ENCODE peak calls at places on chromosomes 12 and 14, in four cellular contexts. Z, B, P and X are unnamed samples.

GRCh38 chr14:75274899-75275569 is 3.6 kb upstream of the FOS start:
- DNase-seq in Z (peak; percentile 40), P (no peak), B (no peak), X (no peak)

GRCh38 chr12:47812797-47813490 is 6.8 kb downstream of the HDAC7 start:
- DNase-seq in Z (peak; percentile 73), P (peak; percentile 86), B (peak; percentile 36), X (peak; percentile 58)

GRCh38 chr14:90837355-90837754 is 21.1 kb upstream of the TTC7B start:
- DNase-seq in B (no peak), Z (no peak), P (no peak), X (no peak)

GRCh38 chr12:49825971-49826421 is 2.2 kb downstream of the NCKAP5L start:
- DNase-seq in B (no peak), P (no peak), Z (no peak), X (no peak)

GRCh38 chr14:100803694-100804075 is 22.2 kb upstream of the MEG3 start:
- DNase-seq in Z (no peak), P (no peak), B (no peak), X (no peak)

GRCh38 chr14:84401631-84402030 is 1128.3 kb upstream of the FLRT2 start:
- DNase-seq in P (no peak), Z (no peak), B (no peak), X (no peak)

GRCh38 chr14:42715316-42715715 is 1108.6 kb downstream of the LRFN5 start:
- DNase-seq in P (no peak), B (no peak), Z (no peak), X (no peak)

GRCh38 chr12:108629824-108630476 is 3.7 kb downstream of the SELPLG start:
- DNase-seq in Z (no peak), P (peak; percentile 83), B (peak; percentile 21), X (peak; percentile 36)

GRCh38 chr12:52428121-52428520 is 6.0 kb downstream of the KRT75 start:
- DNase-seq in Z (no peak), B (no peak), P (no peak), X (no peak)

GRCh38 chr12:76329163-76329562 is 19.1 kb downstream of the BBS10 start:
- DNase-seq in B (no peak), P (no peak), Z (no peak), X (no peak)

GRCh38 chr12:21547437-21547836 is 21.3 kb downstream of the SPX start:
- DNase-seq in Z (no peak), B (no peak), P (no peak), X (no peak)

GRCh38 chr12:71536939-71537622 is 97.5 kb downstream of the LGR5 start:
- DNase-seq in Z (no peak), B (peak; percentile 96), P (no peak), X (no peak)

GRCh38 chr14:95526483-95527391 is 8.1 kb upstream of the GLRX5 start:
- DNase-seq in Z (no peak), P (no peak), B (peak; percentile 46), X (no peak)

GRCh38 chr14:98957211-98958047 is 314.6 kb downstream of the BCL11B start:
- DNase-seq in Z (no peak), P (no peak), B (no peak), X (no peak)

GRCh38 chr14:21868442-21869046 is 194.9 kb upstream of the OR4E1 start:
- DNase-seq in Z (no peak), B (peak; percentile 68), P (peak; percentile 12), X (peak; percentile 68)

GRCh38 chr12:20624718-20625117 is 70.4 kb upstream of the SLCO1C1 start:
- DNase-seq in Z (no peak), P (no peak), B (peak; percentile 56), X (peak; percentile 35)

GRCh38 chr12:90543841-90544240 is 411.1 kb downstream of the CCER1 start:
- DNase-seq in B (no peak), P (no peak), Z (no peak), X (no peak)

GRCh38 chr12:53200458-53201169 is 6.4 kb downstream of the ITGB7 start:
- DNase-seq in B (no peak), Z (peak; percentile 79), P (no peak), X (no peak)

GRCh38 chr14:69152181-69152943 is 557 bp downstream of the DCAF5 start:
- DNase-seq in B (peak; percentile 20), Z (no peak), P (peak; percentile 56), X (peak; percentile 39)

GRCh38 chr14:42872775-42873174 is 1266.1 kb downstream of the LRFN5 start:
- DNase-seq in Z (no peak), P (no peak), B (no peak), X (no peak)

GRCh38 chr14:55053500-55053899 is 2.1 kb downstream of the MAPK1IP1L start:
- DNase-seq in P (no peak), Z (no peak), B (no peak), X (no peak)

GRCh38 chr12:29103539-29103974 is 45.5 kb upstream of the FAR2 start:
- DNase-seq in P (no peak), Z (peak; percentile 75), B (no peak), X (no peak)

GRCh38 chr14:77339407-77339806 is 18.6 kb downstream of the GSTZ1 start:
- DNase-seq in Z (no peak), B (no peak), P (no peak), X (no peak)

GRCh38 chr14:68685419-68686211 is 107.3 kb downstream of the ZFP36L1 start:
- DNase-seq in Z (peak; percentile 89), P (no peak), B (peak; percentile 60), X (no peak)

GRCh38 chr14:20631023-20631820 is 10.3 kb downstream of the OR6S1 start:
- DNase-seq in Z (no peak), P (peak; percentile 36), B (peak; percentile 79), X (peak; percentile 18)
- TF ChIP-seq FOXK2 in Z (no peak), P (no peak), B (no peak), X (no peak)

DNA sequence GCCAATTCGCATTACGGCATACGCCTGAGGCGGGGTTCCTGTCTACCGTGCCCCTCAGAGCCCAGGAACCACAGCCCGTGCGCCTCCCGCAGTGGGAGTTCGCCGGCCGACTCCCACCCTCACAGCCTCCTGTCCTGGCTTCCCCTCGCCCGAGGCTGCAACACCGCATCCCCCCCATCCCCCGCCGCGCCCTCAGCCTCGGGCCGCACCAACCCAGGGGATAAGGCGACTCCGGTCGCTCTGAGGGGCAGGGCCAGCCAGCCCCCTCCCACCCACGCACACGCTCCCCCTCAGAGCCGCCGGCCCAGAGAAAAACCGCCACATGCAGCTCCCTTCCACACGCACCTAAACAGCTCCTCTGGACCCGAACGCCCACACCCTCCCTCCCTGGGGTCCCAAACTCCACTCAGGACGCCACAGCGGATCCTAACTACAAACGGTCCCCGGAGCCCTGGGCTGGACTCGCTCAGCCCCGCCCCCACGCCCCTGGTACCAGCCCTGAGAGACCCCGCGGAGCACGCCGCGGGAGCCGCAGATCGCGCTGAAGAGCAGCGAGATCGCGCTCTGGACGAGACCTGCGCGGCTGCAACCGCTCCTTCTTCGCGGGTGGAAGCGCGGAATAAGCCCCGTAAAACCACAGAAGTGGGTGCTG is at the start of gene C14orf39:
- DNase-seq in B (no peak), P (peak; percentile 82), Z (no peak), X (no peak)
- TF ChIP-seq FOXM1 in B (no peak), P (no peak), Z (no peak), X (no peak)

DNA sequence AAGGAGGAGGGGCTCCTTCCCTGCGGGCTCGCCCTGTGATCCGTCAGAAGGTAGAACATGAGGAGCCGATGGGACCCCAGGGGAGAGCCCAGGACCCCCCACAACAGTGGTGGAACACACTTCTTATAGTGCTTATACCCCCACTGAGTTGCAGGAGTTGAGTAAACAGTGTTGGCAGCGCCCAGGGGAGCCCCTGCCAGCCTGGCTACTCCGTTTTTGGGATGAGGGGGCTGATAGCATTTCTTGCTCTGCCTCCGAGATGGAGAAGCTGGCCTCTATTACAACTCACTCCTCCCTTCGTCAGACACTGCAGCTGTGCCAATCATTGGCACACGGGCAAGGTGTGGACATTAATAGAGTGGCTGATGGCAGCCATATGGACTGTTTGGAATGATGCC is 95.0 kb upstream of the TMPO start:
- DNase-seq in B (no peak), P (no peak), Z (no peak), X (no peak)
- TF ChIP-seq BHLHE40 in B (no peak), P (no peak), Z (no peak), X (no peak)

GRCh38 chr14:78700236-78700635 is 530.1 kb downstream of the NRXN3 start:
- DNase-seq in P (no peak), Z (no peak), B (no peak), X (no peak)
- TF ChIP-seq FOXK2 in P (no peak), Z (no peak), B (no peak), X (no peak)

GRCh38 chr14:73788871-73789590 is 62.6 kb upstream of the PTGR2 start:
- DNase-seq in Z (no peak), B (no peak), P (no peak), X (no peak)

GRCh38 chr14:73787760-73788508 is 63.7 kb upstream of the PTGR2 start:
- DNase-seq in B (no peak), Z (no peak), P (no peak), X (no peak)

GRCh38 chr14:73786942-73787759 is 64.5 kb upstream of the PTGR2 start:
- DNase-seq in Z (no peak), B (no peak), P (peak; percentile 65), X (peak; percentile 56)

GRCh38 chr14:73792476-73792875 is 59.2 kb upstream of the PTGR2 start:
- DNase-seq in P (no peak), B (no peak), Z (no peak), X (no peak)

GRCh38 chr14:73789996-73790581 is 61.5 kb upstream of the PTGR2 start:
- DNase-seq in Z (no peak), P (no peak), B (no peak), X (no peak)
- TF ChIP-seq FOXM1 in Z (no peak), P (no peak), B (no peak), X (no peak)

GRCh38 chr12:104680070-104680469 is 223.3 kb downstream of the CHST11 start:
- DNase-seq in Z (peak; percentile 51), P (no peak), B (peak; percentile 11), X (no peak)
- TF ChIP-seq BHLHE40 in Z (peak; percentile 14), P (no peak), B (no peak), X (no peak)

GRCh38 chr14:105055736-105056302 is 9.4 kb downstream of the GPR132 start:
- DNase-seq in P (no peak), B (no peak), Z (no peak), X (no peak)
- TF ChIP-seq FOXK2 in P (no peak), B (no peak), Z (no peak), X (no peak)

DNA sequence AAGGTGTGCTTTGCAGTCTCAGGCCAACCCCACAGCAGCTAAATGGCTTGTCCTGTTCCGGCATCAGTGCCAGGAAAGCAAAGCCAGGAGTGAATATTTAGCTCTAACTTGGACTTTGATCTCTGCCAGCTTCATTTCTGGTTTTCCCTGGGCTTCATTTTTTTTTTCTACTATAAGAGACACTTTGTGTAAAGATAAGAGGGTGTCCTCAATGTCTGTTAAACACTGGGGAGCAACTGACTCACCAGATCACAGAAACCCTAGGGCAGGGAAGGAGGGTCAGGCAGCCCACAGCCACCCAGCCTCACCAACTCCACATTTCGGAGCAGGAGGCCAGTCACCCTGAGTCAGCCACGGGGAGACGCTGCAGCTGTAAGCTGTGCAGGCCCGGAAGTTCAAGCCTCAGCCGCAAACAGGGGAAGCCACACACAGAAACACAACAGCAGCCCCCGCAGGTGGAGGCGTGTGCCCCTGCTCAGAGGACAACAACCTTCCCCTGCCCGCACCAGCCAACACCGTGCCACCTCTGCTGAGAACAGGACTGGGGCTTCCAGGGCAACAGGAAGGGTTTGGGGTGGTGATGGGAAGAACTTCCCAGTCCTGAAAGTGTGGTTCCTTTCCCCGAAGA is 6.3 kb downstream of the TNFRSF1A start:
- DNase-seq in P (peak; percentile 54), B (peak; percentile 90), Z (peak; percentile 60), X (peak; percentile 55)
- TF ChIP-seq FOXM1 in P (no peak), B (no peak), Z (no peak), X (no peak)